ENCODE peak calls at places on chromosomes 7 and 10, in nine cellular contexts. One of them, this sample, is unnamed. For H3K36me3 and H3K27me3, the result is how much of the 10 kb centered on the place peaks cover.

GRCh38 chr10:24571870-24572450 is 151.7 kb downstream of the ARHGAP21 start:
- DNase-seq in left ventricle myocardium inferior: no peak
- DNase-seq in heart left ventricle: no peak
- DNase-seq in CD4-positive, CD25-positive, alpha-beta regulatory T cell: no peak
- DNase-seq in adipocyte: no peak
- DNase-seq in effector memory CD4-positive, alpha-beta T cell: no peak
- DNase-seq in mammary epithelial cell: no peak
- DNase-seq in CD8-positive, alpha-beta memory T cell: no peak
- DNase-seq in HAP-1: no peak
- DNase-seq in this sample: no peak

GRCh38 chr10:61903991-61904350 is 2.5 kb downstream of the ARID5B start:
- DNase-seq in heart left ventricle: no peak
- DNase-seq in HAP-1: no peak
- DNase-seq in CD8-positive, alpha-beta memory T cell: no peak
- DNase-seq in CD4-positive, CD25-positive, alpha-beta regulatory T cell: no peak
- DNase-seq in left ventricle myocardium inferior: no peak
- DNase-seq in effector memory CD4-positive, alpha-beta T cell: no peak
- DNase-seq in adipocyte: no peak
- DNase-seq in mammary epithelial cell: no peak
- DNase-seq in this sample: no peak

GRCh38 chr10:119970107-119970506 is 77.6 kb downstream of the SEC23IP start:
- DNase-seq in effector memory CD4-positive, alpha-beta T cell: no peak
- DNase-seq in mammary epithelial cell: no peak
- DNase-seq in left ventricle myocardium inferior: no peak
- DNase-seq in adipocyte: no peak
- DNase-seq in heart left ventricle: no peak
- DNase-seq in CD4-positive, CD25-positive, alpha-beta regulatory T cell: no peak
- DNase-seq in HAP-1: no peak
- DNase-seq in CD8-positive, alpha-beta memory T cell: no peak
- DNase-seq in this sample: no peak

GRCh38 chr7:98418271-98418635 is 17.4 kb upstream of the BAIAP2L1 start:
- DNase-seq in HAP-1: no peak
- DNase-seq in CD8-positive, alpha-beta memory T cell: no peak
- DNase-seq in left ventricle myocardium inferior: no peak
- DNase-seq in adipocyte: no peak
- DNase-seq in CD4-positive, CD25-positive, alpha-beta regulatory T cell: no peak
- DNase-seq in heart left ventricle: no peak
- DNase-seq in mammary epithelial cell: peak
- DNase-seq in effector memory CD4-positive, alpha-beta T cell: no peak
- DNase-seq in this sample: peak

GRCh38 chr7:12091164-12091563 is 119.9 kb upstream of the TMEM106B start:
- DNase-seq in CD8-positive, alpha-beta memory T cell: no peak
- DNase-seq in left ventricle myocardium inferior: no peak
- DNase-seq in HAP-1: peak
- DNase-seq in heart left ventricle: no peak
- DNase-seq in effector memory CD4-positive, alpha-beta T cell: no peak
- DNase-seq in adipocyte: no peak
- DNase-seq in CD4-positive, CD25-positive, alpha-beta regulatory T cell: no peak
- DNase-seq in mammary epithelial cell: no peak
- DNase-seq in this sample: no peak

GRCh38 chr7:21300692-21301091 is 127.2 kb upstream of the SP4 start:
- DNase-seq in left ventricle myocardium inferior: no peak
- DNase-seq in adipocyte: no peak
- DNase-seq in mammary epithelial cell: no peak
- DNase-seq in CD4-positive, CD25-positive, alpha-beta regulatory T cell: peak
- DNase-seq in HAP-1: no peak
- DNase-seq in effector memory CD4-positive, alpha-beta T cell: no peak
- DNase-seq in heart left ventricle: no peak
- DNase-seq in CD8-positive, alpha-beta memory T cell: no peak
- DNase-seq in this sample: no peak

GRCh38 chr7:151550601-151551286 is 31.0 kb upstream of the RHEB start:
- DNase-seq in CD4-positive, CD25-positive, alpha-beta regulatory T cell: peak
- DNase-seq in adipocyte: no peak
- DNase-seq in heart left ventricle: no peak
- DNase-seq in CD8-positive, alpha-beta memory T cell: no peak
- DNase-seq in effector memory CD4-positive, alpha-beta T cell: no peak
- DNase-seq in left ventricle myocardium inferior: no peak
- DNase-seq in mammary epithelial cell: peak
- DNase-seq in HAP-1: no peak
- DNase-seq in this sample: no peak

GRCh38 chr7:146201945-146202344 is 85.3 kb downstream of the CNTNAP2 start:
- DNase-seq in effector memory CD4-positive, alpha-beta T cell: no peak
- DNase-seq in CD8-positive, alpha-beta memory T cell: no peak
- DNase-seq in heart left ventricle: no peak
- DNase-seq in adipocyte: no peak
- DNase-seq in left ventricle myocardium inferior: no peak
- DNase-seq in HAP-1: no peak
- DNase-seq in mammary epithelial cell: no peak
- DNase-seq in CD4-positive, CD25-positive, alpha-beta regulatory T cell: no peak
- DNase-seq in this sample: no peak

GRCh38 chr7:6197801-6198551 is 74.4 kb downstream of the CYTH3 start:
- DNase-seq in HAP-1: no peak
- DNase-seq in heart left ventricle: no peak
- DNase-seq in mammary epithelial cell: no peak
- DNase-seq in CD8-positive, alpha-beta memory T cell: no peak
- DNase-seq in left ventricle myocardium inferior: no peak
- DNase-seq in adipocyte: no peak
- DNase-seq in effector memory CD4-positive, alpha-beta T cell: no peak
- DNase-seq in CD4-positive, CD25-positive, alpha-beta regulatory T cell: no peak
- DNase-seq in this sample: no peak

GRCh38 chr7:30159698-30160143 is 24.9 kb downstream of the MTURN start:
- DNase-seq in HAP-1: no peak
- DNase-seq in effector memory CD4-positive, alpha-beta T cell: no peak
- DNase-seq in CD4-positive, CD25-positive, alpha-beta regulatory T cell: peak
- DNase-seq in left ventricle myocardium inferior: no peak
- DNase-seq in CD8-positive, alpha-beta memory T cell: no peak
- DNase-seq in adipocyte: no peak
- DNase-seq in heart left ventricle: no peak
- DNase-seq in mammary epithelial cell: peak
- DNase-seq in this sample: no peak

GRCh38 chr7:19674266-19674960 is 34.4 kb downstream of the POLR1F start:
- DNase-seq in HAP-1: no peak
- DNase-seq in adipocyte: peak
- DNase-seq in effector memory CD4-positive, alpha-beta T cell: no peak
- DNase-seq in mammary epithelial cell: peak
- DNase-seq in CD8-positive, alpha-beta memory T cell: no peak
- DNase-seq in heart left ventricle: no peak
- DNase-seq in CD4-positive, CD25-positive, alpha-beta regulatory T cell: no peak
- DNase-seq in left ventricle myocardium inferior: no peak
- DNase-seq in this sample: peak

GRCh38 chr7:38451840-38452239 is 178.4 kb upstream of the TARP start:
- DNase-seq in mammary epithelial cell: peak
- DNase-seq in effector memory CD4-positive, alpha-beta T cell: no peak
- DNase-seq in left ventricle myocardium inferior: no peak
- DNase-seq in heart left ventricle: no peak
- DNase-seq in CD4-positive, CD25-positive, alpha-beta regulatory T cell: no peak
- DNase-seq in HAP-1: no peak
- DNase-seq in CD8-positive, alpha-beta memory T cell: no peak
- DNase-seq in adipocyte: peak
- DNase-seq in this sample: no peak

DNA sequence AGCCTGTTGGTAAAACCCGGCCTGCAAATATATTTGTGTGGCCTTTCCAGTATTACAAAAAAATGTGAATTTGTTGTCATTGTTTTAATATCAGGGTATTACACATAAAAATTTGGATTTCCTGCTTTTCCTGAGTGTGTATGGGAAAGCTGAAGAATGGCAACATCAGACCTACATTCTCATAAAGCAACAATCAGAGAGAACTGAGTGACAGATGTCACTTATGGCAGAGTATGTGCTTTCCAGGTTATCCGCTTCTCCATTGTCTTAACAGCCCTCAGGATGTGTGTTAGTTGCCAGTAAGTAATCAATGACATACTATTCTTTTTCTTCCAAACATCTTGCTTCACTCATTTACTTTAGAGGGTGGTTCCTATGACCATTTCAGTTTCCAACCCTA is 7.3 kb downstream of the SYPL1 start:
- DNase-seq in left ventricle myocardium inferior: no peak
- DNase-seq in heart left ventricle: no peak
- DNase-seq in mammary epithelial cell: no peak
- DNase-seq in CD8-positive, alpha-beta memory T cell: no peak
- DNase-seq in adipocyte: no peak
- DNase-seq in effector memory CD4-positive, alpha-beta T cell: no peak
- DNase-seq in CD4-positive, CD25-positive, alpha-beta regulatory T cell: no peak
- DNase-seq in HAP-1: no peak
- DNase-seq in this sample: no peak
- H3K36me3 ChIP-seq in left ventricle myocardium inferior: under half
- H3K36me3 ChIP-seq in heart left ventricle: under half
- H3K36me3 ChIP-seq in mammary epithelial cell: under half
- H3K36me3 ChIP-seq in CD8-positive, alpha-beta memory T cell: under half
- H3K36me3 ChIP-seq in adipocyte: under half
- H3K36me3 ChIP-seq in effector memory CD4-positive, alpha-beta T cell: under half
- H3K36me3 ChIP-seq in CD4-positive, CD25-positive, alpha-beta regulatory T cell: under half
- H3K36me3 ChIP-seq in HAP-1: under half
- H3K36me3 ChIP-seq in this sample: under half

DNA sequence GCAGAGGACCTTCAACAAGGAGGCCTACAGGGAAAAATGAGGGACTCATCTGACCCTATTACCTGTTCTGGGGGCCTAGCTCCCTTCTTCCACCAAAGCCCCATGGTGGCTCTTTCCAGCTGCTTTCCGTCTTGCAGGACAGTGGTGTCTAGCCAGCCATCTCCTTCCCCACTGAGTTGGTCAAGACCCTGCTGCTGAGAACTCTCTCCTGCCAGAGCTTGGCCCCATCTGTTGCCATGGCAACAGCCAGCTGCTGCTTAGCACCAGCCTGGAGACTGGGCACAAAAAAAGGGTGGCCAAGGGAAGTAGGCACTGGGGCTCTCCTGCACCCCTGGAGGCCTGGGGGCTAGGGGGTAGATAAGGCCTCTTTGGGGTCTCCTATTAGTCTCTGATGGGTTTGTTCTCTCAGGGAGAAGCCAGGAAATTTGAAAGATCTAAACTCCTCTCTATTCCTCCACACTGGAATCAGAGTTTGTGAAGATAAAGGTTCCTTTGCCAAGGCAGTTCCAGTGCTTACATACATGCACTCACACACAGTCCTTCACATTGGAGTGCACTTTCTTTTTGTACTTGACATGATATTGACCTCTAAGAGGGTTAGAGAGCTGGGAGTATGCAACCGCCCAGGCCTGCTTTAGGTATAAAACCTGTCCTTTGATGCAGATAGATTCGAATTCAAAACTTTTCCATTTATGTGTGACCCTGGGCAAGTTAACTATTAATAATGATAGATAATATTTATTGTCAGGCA is 15.8 kb downstream of the TSPAN33 start:
- DNase-seq in heart left ventricle: no peak
- DNase-seq in left ventricle myocardium inferior: no peak
- DNase-seq in CD8-positive, alpha-beta memory T cell: no peak
- DNase-seq in HAP-1: no peak
- DNase-seq in effector memory CD4-positive, alpha-beta T cell: no peak
- DNase-seq in CD4-positive, CD25-positive, alpha-beta regulatory T cell: no peak
- DNase-seq in mammary epithelial cell: no peak
- DNase-seq in adipocyte: no peak
- DNase-seq in this sample: no peak
- H3K27me3 ChIP-seq in heart left ventricle: under half
- H3K27me3 ChIP-seq in left ventricle myocardium inferior: under half
- H3K27me3 ChIP-seq in CD8-positive, alpha-beta memory T cell: under half
- H3K27me3 ChIP-seq in HAP-1: under half
- H3K27me3 ChIP-seq in effector memory CD4-positive, alpha-beta T cell: under half
- H3K27me3 ChIP-seq in CD4-positive, CD25-positive, alpha-beta regulatory T cell: under half
- H3K27me3 ChIP-seq in mammary epithelial cell: under half
- H3K27me3 ChIP-seq in adipocyte: under half
- H3K27me3 ChIP-seq in this sample: under half

DNA sequence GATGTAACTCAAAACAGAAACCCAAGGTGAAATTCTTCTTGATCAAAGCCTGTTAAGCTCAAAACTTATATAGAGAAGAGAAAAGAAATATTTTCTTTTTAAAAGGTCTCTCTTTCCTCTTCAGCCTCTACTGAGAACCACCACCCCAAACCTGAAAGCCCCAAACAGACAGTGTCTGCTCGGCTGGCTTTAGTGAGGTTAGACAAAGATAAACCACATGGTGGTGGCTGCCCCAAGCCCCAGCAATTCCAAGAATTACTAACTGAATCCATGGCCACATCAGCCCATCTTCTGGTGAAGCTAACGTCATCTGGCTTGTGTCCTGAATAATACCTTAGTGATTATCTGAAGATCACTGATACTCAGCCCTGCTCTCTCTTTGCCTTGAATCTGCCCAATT is 275.0 kb downstream of the ELMO1 start:
- DNase-seq in HAP-1: no peak
- DNase-seq in effector memory CD4-positive, alpha-beta T cell: no peak
- DNase-seq in CD8-positive, alpha-beta memory T cell: no peak
- DNase-seq in left ventricle myocardium inferior: no peak
- DNase-seq in mammary epithelial cell: no peak
- DNase-seq in adipocyte: no peak
- DNase-seq in CD4-positive, CD25-positive, alpha-beta regulatory T cell: no peak
- DNase-seq in heart left ventricle: no peak
- DNase-seq in this sample: no peak
- H3K36me3 ChIP-seq in HAP-1: under half
- H3K36me3 ChIP-seq in effector memory CD4-positive, alpha-beta T cell: under half
- H3K36me3 ChIP-seq in CD8-positive, alpha-beta memory T cell: under half
- H3K36me3 ChIP-seq in left ventricle myocardium inferior: under half
- H3K36me3 ChIP-seq in mammary epithelial cell: under half
- H3K36me3 ChIP-seq in adipocyte: under half
- H3K36me3 ChIP-seq in CD4-positive, CD25-positive, alpha-beta regulatory T cell: under half
- H3K36me3 ChIP-seq in heart left ventricle: under half
- H3K36me3 ChIP-seq in this sample: under half

GRCh38 chr7:111711426-111712065 is 149.3 kb upstream of the IMMP2L start:
- DNase-seq in mammary epithelial cell: peak
- DNase-seq in adipocyte: no peak
- DNase-seq in CD4-positive, CD25-positive, alpha-beta regulatory T cell: no peak
- DNase-seq in CD8-positive, alpha-beta memory T cell: no peak
- DNase-seq in heart left ventricle: no peak
- DNase-seq in left ventricle myocardium inferior: no peak
- DNase-seq in HAP-1: no peak
- DNase-seq in effector memory CD4-positive, alpha-beta T cell: no peak
- DNase-seq in this sample: no peak

GRCh38 chr7:111708072-111708471 is 145.8 kb upstream of the IMMP2L start:
- DNase-seq in CD4-positive, CD25-positive, alpha-beta regulatory T cell: no peak
- DNase-seq in mammary epithelial cell: no peak
- DNase-seq in left ventricle myocardium inferior: no peak
- DNase-seq in effector memory CD4-positive, alpha-beta T cell: no peak
- DNase-seq in adipocyte: no peak
- DNase-seq in heart left ventricle: no peak
- DNase-seq in HAP-1: no peak
- DNase-seq in CD8-positive, alpha-beta memory T cell: no peak
- DNase-seq in this sample: peak

GRCh38 chr7:111705807-111706206 is 143.5 kb upstream of the IMMP2L start:
- DNase-seq in HAP-1: no peak
- DNase-seq in adipocyte: no peak
- DNase-seq in CD4-positive, CD25-positive, alpha-beta regulatory T cell: no peak
- DNase-seq in left ventricle myocardium inferior: no peak
- DNase-seq in heart left ventricle: no peak
- DNase-seq in mammary epithelial cell: no peak
- DNase-seq in effector memory CD4-positive, alpha-beta T cell: no peak
- DNase-seq in CD8-positive, alpha-beta memory T cell: no peak
- DNase-seq in this sample: no peak

DNA sequence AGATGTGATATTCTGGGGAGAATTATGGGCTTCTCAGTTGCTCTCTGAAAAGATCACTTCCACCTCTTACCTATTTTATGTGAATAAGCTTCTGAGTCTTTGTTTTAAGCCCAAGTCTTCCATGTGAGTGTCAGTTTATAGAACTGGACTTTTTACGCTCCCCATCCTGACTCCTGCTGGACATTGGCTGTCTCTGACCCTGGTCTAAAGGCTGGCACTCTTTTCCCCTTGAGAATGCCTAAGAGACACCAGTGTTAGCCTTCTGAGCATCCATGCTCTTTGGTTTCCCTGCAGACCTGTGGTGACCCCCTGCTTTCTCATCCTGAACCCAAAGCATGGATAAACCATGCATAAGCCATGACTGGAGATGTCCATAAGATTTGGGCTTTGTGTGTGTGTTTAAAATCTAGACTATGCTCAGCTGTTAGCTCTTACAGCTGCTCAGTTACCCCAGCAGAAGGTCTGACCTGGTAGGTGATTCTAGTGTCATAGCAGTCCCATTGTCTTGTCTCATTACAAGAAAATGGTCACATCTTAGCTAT is 148.6 kb upstream of the IMMP2L start:
- DNase-seq in CD4-positive, CD25-positive, alpha-beta regulatory T cell: no peak
- DNase-seq in effector memory CD4-positive, alpha-beta T cell: no peak
- DNase-seq in HAP-1: no peak
- DNase-seq in adipocyte: no peak
- DNase-seq in CD8-positive, alpha-beta memory T cell: no peak
- DNase-seq in left ventricle myocardium inferior: no peak
- DNase-seq in heart left ventricle: no peak
- DNase-seq in mammary epithelial cell: no peak
- DNase-seq in this sample: no peak
- H3K27me3 ChIP-seq in CD4-positive, CD25-positive, alpha-beta regulatory T cell: under half
- H3K27me3 ChIP-seq in effector memory CD4-positive, alpha-beta T cell: under half
- H3K27me3 ChIP-seq in HAP-1: under half
- H3K27me3 ChIP-seq in adipocyte: under half
- H3K27me3 ChIP-seq in CD8-positive, alpha-beta memory T cell: under half
- H3K27me3 ChIP-seq in left ventricle myocardium inferior: under half
- H3K27me3 ChIP-seq in heart left ventricle: under half
- H3K27me3 ChIP-seq in mammary epithelial cell: under half
- H3K27me3 ChIP-seq in this sample: under half

This sample was measured in MG63.